ENCODE peak calls at places on chromosomes 13 and 19, in nine cellular contexts. C is fibroblast of pulmonary artery, E is breast epithelium, A is AG04450, S is uterus, J is cardiac fibroblast, L is progenitor cell of endocrine pancreas, K is heart right ventricle, X is mesothelial cell of epicardium. W is an unnamed sample.

GRCh38 chr13:30292325-30292724 is 15.0 kb downstream of the KATNAL1 start:
- DNase-seq in J (no peak), X (no peak), C (no peak), E (no peak), L (no peak), A (no peak), K (no peak), S (no peak), W (no peak)

GRCh38 chr13:43908156-43909126 is 28.7 kb downstream of the LACC1 start:
- DNase-seq in E (no peak), J (peak; percentile 78), L (no peak), S (no peak), K (no peak), A (peak; percentile 55), X (no peak), C (peak; percentile 74), W (no peak)

GRCh38 chr13:109371066-109371465 is 415.3 kb downstream of the IRS2 start:
- DNase-seq in E (no peak), A (no peak), X (no peak), S (no peak), J (no peak), C (no peak), K (no peak), L (no peak), W (no peak)

GRCh38 chr13:96053003-96053703 is at the start of gene UGGT2:
- DNase-seq in K (peak; percentile 97), X (peak; percentile 91), J (peak; percentile 95), C (peak; percentile 96), A (peak; percentile 88), L (peak; percentile 87), S (peak; percentile 93), E (peak; percentile 88), W (peak; percentile 90)

GRCh38 chr19:3073159-3073563 is 10.9 kb upstream of the TLE5 start:
- DNase-seq in S (no peak), L (no peak), X (no peak), J (peak; percentile 75), C (peak; percentile 89), A (peak; percentile 46), E (no peak), K (no peak), W (no peak)

GRCh38 chr13:91978571-91978970 is 580.1 kb downstream of the GPC5 start:
- DNase-seq in A (no peak), L (no peak), S (no peak), E (no peak), C (no peak), J (no peak), X (no peak), K (no peak), W (no peak)

GRCh38 chr13:112198611-112199010 is 131.7 kb downstream of the SOX1 start:
- DNase-seq in J (no peak), A (no peak), X (peak; percentile 16), S (no peak), E (no peak), K (no peak), L (no peak), C (no peak), W (no peak)

GRCh38 chr19:46859637-46860124 is 1.1 kb upstream of the ARHGAP35 start:
- DNase-seq in S (peak; percentile 83), C (no peak), X (peak; percentile 72), J (peak; percentile 91), E (no peak), A (no peak), K (peak; percentile 77), L (no peak), W (no peak)

GRCh38 chr13:114025432-114026127 is 51.7 kb upstream of the C13orf46 start:
- DNase-seq in X (no peak), K (peak; percentile 26), J (peak; percentile 46), C (peak; percentile 74), S (peak; percentile 59), L (no peak), E (no peak), A (peak; percentile 58), W (no peak)

GRCh38 chr19:15977690-15978089 is 28.9 kb downstream of the OR10H4 start:
- DNase-seq in L (no peak), J (no peak), K (no peak), S (no peak), X (no peak), A (no peak), E (no peak), C (no peak), W (no peak)

GRCh38 chr13:89375839-89376238 is 1704.7 kb downstream of the SLITRK5 start:
- DNase-seq in J (peak; percentile 78), S (no peak), K (no peak), A (peak; percentile 55), X (no peak), L (no peak), E (no peak), C (peak; percentile 93), W (no peak)

GRCh38 chr13:101514695-101515275 is 62.3 kb downstream of the ITGBL1 start:
- DNase-seq in A (peak; percentile 33), X (no peak), E (no peak), C (peak; percentile 76), S (no peak), J (peak; percentile 89), K (no peak), L (no peak), W (no peak)

GRCh38 chr13:113426591-113426986 is 26.7 kb downstream of the ADPRHL1 start:
- DNase-seq in J (no peak), E (no peak), L (no peak), C (no peak), X (no peak), S (no peak), A (no peak), K (no peak), W (no peak)

DNA sequence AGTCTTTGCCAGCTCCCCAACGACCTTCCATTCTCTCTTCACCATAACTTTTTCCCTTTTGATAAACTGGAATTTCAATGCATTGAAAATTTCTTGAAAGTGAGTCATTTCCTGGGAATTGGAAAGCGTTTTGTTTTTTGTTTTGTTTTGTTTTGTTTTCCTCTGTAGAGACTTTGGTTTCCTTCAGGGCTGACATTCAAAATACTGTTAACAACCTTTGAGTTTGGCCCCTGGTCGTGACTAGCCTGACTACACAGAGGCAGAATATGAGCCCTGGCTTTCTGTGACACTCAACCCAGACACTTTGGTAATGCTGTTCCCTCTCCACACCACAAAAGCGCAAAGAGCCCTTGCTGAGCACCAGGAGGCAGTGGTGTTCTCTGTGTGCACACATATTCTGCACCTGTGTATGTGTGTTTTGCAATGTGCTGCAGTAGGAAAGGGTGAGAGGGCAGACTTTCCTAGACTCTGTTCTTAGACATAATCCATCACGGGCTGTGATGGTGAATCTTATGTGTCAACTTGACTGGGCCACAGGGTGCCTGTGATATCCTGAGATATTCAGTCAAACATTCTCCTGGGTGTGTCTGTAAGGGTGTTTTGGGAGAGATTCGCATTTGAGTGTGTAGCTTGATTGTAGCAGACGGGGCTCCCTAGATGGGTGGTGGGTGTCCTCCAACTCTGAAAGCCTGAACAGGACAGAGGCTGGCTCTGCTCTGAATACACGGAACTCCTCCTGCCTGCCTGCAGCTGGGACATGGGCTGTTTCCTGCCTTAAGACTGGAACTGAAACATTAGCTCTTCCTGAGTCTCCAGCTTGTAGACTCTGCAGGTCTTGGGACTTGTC is 29.5 kb upstream of the ANKRD10 start:
- DNase-seq in C (peak; percentile 78), K (no peak), J (peak; percentile 70), E (no peak), X (no peak), A (peak; percentile 20), S (no peak), L (no peak), W (no peak)
- TF ChIP-seq CTCF in C (peak; percentile 86), K (peak; percentile 62), J (peak; percentile 77), E (no peak), X (no peak), A (peak; percentile 76), S (peak; percentile 53), L (peak; percentile 63), W (peak; percentile 62)

GRCh38 chr19:9966024-9966423 is 29.7 kb upstream of the OLFM2 start:
- DNase-seq in A (no peak), E (no peak), X (no peak), J (no peak), L (no peak), S (no peak), K (no peak), C (no peak), W (no peak)

GRCh38 chr19:9956956-9957355 is 20.6 kb upstream of the OLFM2 start:
- DNase-seq in S (no peak), K (no peak), A (no peak), E (no peak), L (no peak), J (peak; percentile 41), X (no peak), C (peak; percentile 7), W (no peak)

GRCh38 chr19:9962623-9963290 is 26.4 kb upstream of the OLFM2 start:
- DNase-seq in K (no peak), X (no peak), J (no peak), L (no peak), S (no peak), C (no peak), A (no peak), E (no peak), W (no peak)

GRCh38 chr19:9958451-9958850 is 22.1 kb upstream of the OLFM2 start:
- DNase-seq in L (no peak), E (peak; percentile 54), C (peak; percentile 71), K (no peak), X (no peak), A (peak; percentile 69), S (no peak), J (peak; percentile 89), W (no peak)

DNA sequence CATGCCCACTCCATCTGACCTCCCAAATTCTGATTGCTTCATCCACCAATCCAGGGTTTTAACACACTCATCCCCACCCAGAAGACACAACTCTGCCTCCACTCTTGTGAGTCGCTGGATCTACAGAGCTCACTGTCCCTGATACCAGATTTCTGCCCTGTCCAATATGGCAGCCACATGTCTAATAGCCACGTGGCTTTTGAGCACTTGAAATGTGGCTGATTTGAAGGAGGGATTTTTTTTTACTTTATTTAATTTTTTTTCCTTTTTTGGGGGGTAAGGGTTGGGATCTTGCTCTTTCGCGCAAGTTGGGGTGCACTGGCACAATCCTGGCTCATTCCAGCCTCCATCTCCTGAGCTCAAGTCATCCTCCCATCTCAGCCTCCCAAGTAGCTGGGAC is 24.8 kb upstream of the OLFM2 start:
- DNase-seq in C (no peak), J (no peak), X (no peak), A (no peak), S (no peak), K (no peak), L (no peak), E (no peak), W (no peak)
- TF ChIP-seq CTCF in C (no peak), J (no peak), X (no peak), A (no peak), S (no peak), K (no peak), L (no peak), E (no peak), W (no peak)

DNA sequence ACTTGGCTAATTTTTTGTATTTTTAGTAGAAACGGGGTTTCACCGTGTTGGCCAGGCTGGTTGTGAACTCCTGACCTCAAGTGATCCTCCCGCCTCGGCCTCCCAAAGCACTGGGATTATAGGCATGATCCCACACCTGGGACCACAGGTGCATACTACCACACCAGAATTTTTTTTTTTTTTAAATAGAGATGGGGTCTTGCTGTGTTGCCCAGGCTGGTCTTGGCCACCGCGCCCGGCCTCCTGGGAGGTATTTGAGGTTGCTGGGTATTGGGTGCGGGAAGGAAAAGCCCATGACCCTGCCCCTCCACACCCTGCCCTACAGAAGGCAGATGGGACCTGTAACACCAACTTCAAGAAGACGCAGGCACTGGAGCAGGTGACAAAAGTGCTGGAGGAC is 13.6 kb downstream of the ACTMAP start:
- DNase-seq in L (no peak), K (no peak), S (no peak), A (no peak), X (no peak), E (no peak), J (no peak), C (no peak), W (no peak)
- TF ChIP-seq CTCF in L (no peak), K (no peak), S (no peak), A (no peak), X (no peak), E (no peak), J (no peak), C (no peak), W (no peak)

GRCh38 chr19:989381-990081 is 5.4 kb downstream of the WDR18 start:
- DNase-seq in A (no peak), X (no peak), K (no peak), C (no peak), J (no peak), L (no peak), S (no peak), E (no peak), W (no peak)
- TF ChIP-seq CTCF in A (peak; percentile 29), X (no peak), K (peak; percentile 6), C (peak; percentile 21), J (peak; percentile 40), L (peak; percentile 28), S (no peak), E (no peak), W (peak; percentile 40)

W was measured in type B pancreatic cell.